ENCODE peak calls at places on chromosomes 3 and 15, in seven cellular contexts. S is AG08395; H is globus pallidus; O is stimulated activated effector memory CD8-positive, alpha-beta T cell treated with anti-CD3 and anti-CD28 coated beads, Interleukin-12 subunit alpha, Interleukin-12 subunit beta, amount 100 ng/mL, for 72 hours; T is SK-N-SH; R is activated CD4-positive, CD25-positive, alpha-beta regulatory T cell treated with anti-CD3 and anti-CD28 coated beads, Interleukin-2, amount 50 U/mL, for 16 hours; B is T-helper 9 cell. E is an unnamed sample.

GRCh38 chr3:38129058-38129457 is 7.9 kb downstream of the ACAA1 start:
- DNase-seq in S (no peak), H (no peak), O (no peak), T (no peak), R (no peak), B (no peak), E (no peak)

GRCh38 chr15:69175536-69175935 is 15.1 kb downstream of the GLCE start:
- DNase-seq in S (no peak), H (no peak), O (no peak), T (no peak), R (no peak), B (no peak), E (no peak)

GRCh38 chr3:194482196-194482593 is 4.6 kb downstream of the ATP13A3 start:
- DNase-seq in S (no peak), H (no peak), O (no peak), T (no peak), R (no peak), B (no peak), E (no peak)

GRCh38 chr3:112802338-112802737 is 44.3 kb downstream of the CD200R1L start:
- DNase-seq in S (no peak), H (no peak), O (no peak), T (no peak), R (no peak), B (no peak), E (no peak)

GRCh38 chr3:72345237-72345878 is 502.9 kb downstream of the SHQ1 start:
- DNase-seq in S (no peak), H (no peak), O (no peak), T (no peak), R (no peak), B (no peak), E (no peak)

GRCh38 chr3:73681610-73682009 is 56.9 kb upstream of the PDZRN3 start:
- DNase-seq in S (peak), H (no peak), O (no peak), T (no peak), R (no peak), B (no peak), E (no peak)

GRCh38 chr15:41512078-41512394 is 1.6 kb downstream of the LTK start:
- DNase-seq in S (no peak), H (no peak), O (no peak), T (no peak), R (no peak), B (no peak), E (no peak)

GRCh38 chr3:73772076-73772475 is 147.3 kb upstream of the PDZRN3 start:
- DNase-seq in S (no peak), H (no peak), O (no peak), T (no peak), R (no peak), B (no peak), E (no peak)

GRCh38 chr3:104437891-104438290 is 928.8 kb upstream of the ALCAM start:
- DNase-seq in S (peak), H (peak), O (no peak), T (no peak), R (no peak), B (no peak), E (no peak)

GRCh38 chr15:77018796-77019475 is 24.0 kb downstream of the PSTPIP1 start:
- DNase-seq in S (no peak), H (no peak), O (no peak), T (no peak), R (no peak), B (no peak), E (no peak)

GRCh38 chr15:27438403-27439375 is 467.7 kb downstream of the GABRG3 start:
- DNase-seq in S (no peak), H (no peak), O (no peak), T (no peak), R (no peak), B (no peak), E (no peak)

GRCh38 chr3:188752850-188753249 is 418.9 kb upstream of the TPRG1 start:
- DNase-seq in S (no peak), H (no peak), O (no peak), T (no peak), R (no peak), B (no peak), E (no peak)

GRCh38 chr3:185900228-185900627 is 37.6 kb downstream of the TRA2B start:
- DNase-seq in S (peak), H (no peak), O (no peak), T (peak), R (no peak), B (no peak), E (no peak)

GRCh38 chr15:35929740-35930444 is 383.9 kb upstream of the DPH6 start:
- DNase-seq in S (no peak), H (no peak), O (no peak), T (no peak), R (no peak), B (no peak), E (no peak)

GRCh38 chr3:96863129-96863740 is 48.8 kb downstream of the EPHA6 start:
- DNase-seq in S (no peak), H (no peak), O (no peak), T (peak), R (no peak), B (no peak), E (no peak)

GRCh38 chr3:184248454-184249411 is at the start of gene ALG3:
- DNase-seq in S (peak), H (peak), O (peak), T (peak), R (peak), B (peak), E (peak)

GRCh38 chr15:36332301-36332700 is 247.1 kb upstream of the CDIN1 start:
- DNase-seq in S (peak), H (no peak), O (no peak), T (no peak), R (no peak), B (no peak), E (no peak)

GRCh38 chr15:70617076-70617910 is 146.1 kb downstream of the UACA start:
- DNase-seq in S (peak), H (no peak), O (no peak), T (no peak), R (no peak), B (no peak), E (no peak)

GRCh38 chr15:40731034-40731433 is 24.0 kb downstream of the RMDN3 start:
- DNase-seq in S (no peak), H (no peak), O (no peak), T (no peak), R (no peak), B (no peak), E (no peak)

GRCh38 chr3:38648024-38648658 is 1.3 kb downstream of the SCN5A start:
- DNase-seq in S (no peak), H (no peak), O (no peak), T (peak), R (no peak), B (no peak), E (no peak)

GRCh38 chr15:48800811-48801460 is 9.9 kb downstream of the CEP152 start:
- DNase-seq in S (peak), H (peak), O (no peak), T (peak), R (no peak), B (no peak), E (no peak)

GRCh38 chr3:31009881-31010280 is 115.4 kb upstream of the GADL1 start:
- DNase-seq in S (no peak), H (no peak), O (no peak), T (no peak), R (no peak), B (no peak), E (no peak)

GRCh38 chr3:101814835-101815234 is 34.5 kb upstream of the NFKBIZ start:
- DNase-seq in S (no peak), H (no peak), O (no peak), T (no peak), R (no peak), B (no peak), E (no peak)

GRCh38 chr3:128307029-128307633 is 153.8 kb downstream of the EEFSEC start:
- DNase-seq in S (no peak), H (no peak), O (no peak), T (peak), R (no peak), B (no peak), E (no peak)

GRCh38 chr15:70153948-70154439 is 56.3 kb upstream of the TLE3 start:
- DNase-seq in S (no peak), H (no peak), O (no peak), T (no peak), R (no peak), B (no peak), E (no peak)

GRCh38 chr3:66366747-66367146 is 134.1 kb downstream of the LRIG1 start:
- DNase-seq in S (no peak), H (no peak), O (no peak), T (no peak), R (no peak), B (no peak), E (no peak)

GRCh38 chr3:113533534-113533892 is 1.2 kb downstream of the SIDT1 start:
- DNase-seq in S (no peak), H (no peak), O (no peak), T (no peak), R (no peak), B (peak), E (peak)

GRCh38 chr3:185134532-185134931 is 18.3 kb downstream of the C3orf70 start:
- DNase-seq in S (no peak), H (no peak), O (no peak), T (no peak), R (no peak), B (no peak), E (no peak)

GRCh38 chr3:98731720-98732238 is 31.4 kb upstream of the ST3GAL6 start:
- DNase-seq in S (no peak), H (peak), O (no peak), T (peak), R (no peak), B (no peak), E (no peak)

GRCh38 chr3:177770821-177771220 is 573.5 kb upstream of the TBL1XR1 start:
- DNase-seq in S (peak), H (no peak), O (no peak), T (no peak), R (no peak), B (no peak), E (no peak)

GRCh38 chr3:69016901-69017300 is 3.4 kb upstream of the EOGT start:
- DNase-seq in S (no peak), H (no peak), O (no peak), T (no peak), R (no peak), B (no peak), E (no peak)

GRCh38 chr3:24596626-24597025 is 102.0 kb upstream of the THRB start:
- DNase-seq in S (no peak), H (no peak), O (no peak), T (no peak), R (no peak), B (no peak), E (no peak)

E was measured in T-cell.